ENCODE peak calls at places on chromosomes 6 and 20, in seven cellular contexts. G is suprapubic skin; B is OCI-LY7; X is sigmoid colon; T is Peyer's patch; L is endodermal cell; F is CD4-positive, CD25-positive, alpha-beta regulatory T cell. A is an unnamed sample.

GRCh38 chr6:43729537-43729936 is 40.5 kb upstream of the VEGFA start:
- DNase-seq in F (no peak), L (no peak), G (peak; percentile 9), T (peak; percentile 75), B (no peak), X (peak; percentile 14), A (no peak)

GRCh38 chr20:3781153-3781910 is at the start of gene SPEF1:
- DNase-seq in B (peak; percentile 82), T (peak; percentile 87), G (no peak), L (peak; percentile 96), F (peak; percentile 34), X (peak; percentile 92), A (peak; percentile 57)

GRCh38 chr6:127554435-127555006 is 22.5 kb upstream of the C6orf58 start:
- DNase-seq in X (no peak), B (peak; percentile 14), T (no peak), G (no peak), L (peak; percentile 76), F (no peak), A (no peak)

GRCh38 chr6:73152998-73153757 is 72.1 kb downstream of the KHDC1L start:
- DNase-seq in F (no peak), G (no peak), B (no peak), X (no peak), L (no peak), T (no peak), A (no peak)

GRCh38 chr20:16170406-16170971 is 402.8 kb downstream of the KIF16B start:
- DNase-seq in X (no peak), G (no peak), B (no peak), T (no peak), F (no peak), L (no peak), A (no peak)

GRCh38 chr20:43836790-43837189 is 77.9 kb upstream of the TOX2 start:
- DNase-seq in X (peak; percentile 4), B (no peak), T (no peak), F (no peak), L (no peak), G (no peak), A (no peak)

GRCh38 chr6:161477901-161478425 is 204.1 kb upstream of the AGPAT4 start:
- DNase-seq in B (no peak), T (no peak), X (no peak), F (no peak), G (no peak), L (no peak), A (no peak)

GRCh38 chr6:118923035-118923434 is 11.9 kb downstream of the MCM9 start:
- DNase-seq in G (no peak), X (no peak), F (no peak), T (no peak), L (no peak), B (no peak), A (no peak)

GRCh38 chr20:63328716-63329275 is 32.4 kb downstream of the CHRNA4 start:
- DNase-seq in F (no peak), B (no peak), L (no peak), G (no peak), X (no peak), T (no peak), A (no peak)

GRCh38 chr20:63330940-63331339 is 30.2 kb downstream of the CHRNA4 start:
- DNase-seq in G (no peak), L (peak; percentile 69), F (no peak), B (no peak), T (no peak), X (no peak), A (no peak)

GRCh38 chr20:63331741-63332400 is 29.3 kb downstream of the CHRNA4 start:
- DNase-seq in B (no peak), L (no peak), X (no peak), T (no peak), G (no peak), F (no peak), A (no peak)

GRCh38 chr20:63329331-63330083 is 31.6 kb downstream of the CHRNA4 start:
- DNase-seq in G (no peak), T (no peak), F (no peak), X (no peak), B (no peak), L (no peak), A (no peak)

DNA sequence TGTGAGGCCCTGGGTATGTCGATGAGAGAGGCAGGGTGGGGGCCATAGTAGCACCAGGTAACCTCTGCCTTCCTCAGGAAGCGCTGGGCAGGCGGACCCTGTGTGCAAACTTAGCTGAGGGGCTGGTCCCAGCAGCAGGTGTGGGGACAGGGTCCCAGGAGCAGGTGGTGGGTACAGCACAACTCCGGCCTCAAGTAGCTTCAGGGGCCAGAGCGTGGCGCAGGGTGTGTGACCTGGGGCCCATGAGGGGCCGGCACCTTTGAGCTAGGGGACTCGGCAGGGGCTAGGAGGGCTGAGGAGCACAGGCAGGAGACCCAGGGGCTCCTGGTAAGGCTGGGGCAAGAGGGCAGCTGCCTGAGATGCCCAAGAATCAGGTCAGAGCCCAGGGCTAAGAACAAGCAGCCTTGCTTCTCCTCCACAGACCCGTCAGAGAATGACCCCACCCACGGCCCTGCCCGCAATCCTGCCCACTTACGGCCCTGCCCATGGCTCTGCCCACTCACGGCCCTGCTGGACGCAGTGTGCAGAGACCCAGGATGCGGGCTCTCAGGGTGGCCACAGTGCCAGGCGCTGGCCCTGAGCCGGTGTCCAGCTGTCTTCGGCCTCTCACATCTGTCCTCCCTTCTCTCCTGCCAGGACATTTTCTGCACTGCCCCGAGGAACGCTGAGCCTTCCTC is 30.9 kb downstream of the CHRNA4 start:
- DNase-seq in L (no peak), T (no peak), X (no peak), G (no peak), F (no peak), B (no peak), A (no peak)
- H3K9me3 ChIP-seq in L (peaks cover 5% of the 10 kb centered on the region), T (no peaks in the 10 kb centered on the region), X (no peaks in the 10 kb centered on the region), G (no peaks in the 10 kb centered on the region), F (peaks cover 21% of the 10 kb centered on the region), B (no peaks in the 10 kb centered on the region), A (peaks cover 7% of the 10 kb centered on the region)

GRCh38 chr6:111503194-111503593 is 20.2 kb upstream of the REV3L start:
- DNase-seq in B (no peak), F (no peak), T (no peak), G (no peak), L (peak; percentile 61), X (no peak), A (no peak)
- H3K27ac ChIP-seq in B (no peak overlapping the region), F (no peak overlapping the region), T (no peak overlapping the region), G (no peak overlapping the region), L (no peak overlapping the region), X (peak overlapping the region; percentile 60), A (no peak overlapping the region)

GRCh38 chr6:157073596-157073995 is 249.7 kb downstream of the TMEM242 start:
- DNase-seq in T (no peak), B (no peak), L (no peak), G (no peak), X (no peak), F (no peak), A (no peak)
- H3K9me3 ChIP-seq in T (no peaks in the 10 kb centered on the region), B (no peaks in the 10 kb centered on the region), L (no peaks in the 10 kb centered on the region), G (no peaks in the 10 kb centered on the region), X (no peaks in the 10 kb centered on the region), F (no peaks in the 10 kb centered on the region), A (no peaks in the 10 kb centered on the region)

DNA sequence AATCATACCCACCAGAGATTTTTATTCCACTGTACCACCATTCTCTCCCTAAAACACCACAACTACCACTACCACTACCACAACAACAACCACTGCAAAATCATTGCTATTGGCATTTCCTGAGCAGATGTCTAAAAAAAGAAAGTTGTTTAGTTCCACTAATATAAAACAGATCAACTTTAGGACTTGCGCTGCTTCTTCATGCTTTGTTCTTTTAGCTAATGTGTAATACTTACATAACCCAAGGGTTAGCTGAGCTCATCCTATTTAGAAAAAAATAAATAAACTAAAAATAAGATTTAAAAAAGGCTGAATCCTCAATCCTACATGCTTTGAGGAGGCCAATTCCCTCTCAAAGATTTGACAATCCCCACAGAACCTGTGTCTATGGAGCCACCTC is 11.4 kb downstream of the IYD start:
- DNase-seq in G (no peak), T (no peak), F (no peak), X (no peak), B (no peak), L (no peak), A (no peak)
- H3K27ac ChIP-seq in G (no peak overlapping the region), T (no peak overlapping the region), F (no peak overlapping the region), X (no peak overlapping the region), B (no peak overlapping the region), L (no peak overlapping the region), A (no peak overlapping the region)

DNA sequence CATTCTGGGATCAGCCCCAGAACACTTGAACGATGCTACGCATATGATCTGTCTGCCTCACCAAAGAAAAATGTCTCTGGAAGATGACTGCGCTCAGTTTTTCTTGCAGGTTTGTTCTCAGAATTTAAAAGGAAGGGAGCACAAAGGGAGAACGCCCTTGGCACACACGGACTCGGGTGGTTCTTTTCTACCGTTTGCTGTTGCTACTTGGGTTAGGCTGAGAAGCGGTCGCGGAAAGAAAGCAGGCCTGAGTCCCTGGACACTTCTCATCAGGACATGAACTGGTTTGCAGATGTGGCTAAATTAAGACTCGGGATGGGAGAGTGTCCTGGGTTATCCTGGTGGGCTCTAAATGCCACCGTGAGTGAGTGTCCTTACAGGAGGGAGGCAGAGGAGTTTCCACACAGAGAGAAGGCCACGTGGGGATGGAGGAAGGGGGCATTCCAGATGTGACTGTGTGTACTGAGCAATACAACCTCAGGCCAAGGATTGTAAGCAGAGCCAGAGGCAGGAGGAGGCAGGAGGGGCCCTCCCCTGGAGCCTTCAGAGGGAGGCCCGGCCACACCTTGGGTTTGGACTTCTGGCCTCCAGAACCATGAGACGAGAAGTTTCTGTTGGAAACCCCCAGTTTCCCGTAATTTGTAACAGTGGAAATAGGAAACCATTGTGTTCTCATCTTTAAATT is 9.5 kb upstream of the KIF25 start:
- DNase-seq in L (no peak), T (no peak), G (no peak), B (no peak), X (no peak), F (no peak), A (no peak)
- H3K9me3 ChIP-seq in L (peaks cover 16% of the 10 kb centered on the region), T (no peaks in the 10 kb centered on the region), G (no peaks in the 10 kb centered on the region), B (no peaks in the 10 kb centered on the region), X (no peaks in the 10 kb centered on the region), F (no peaks in the 10 kb centered on the region), A (no peaks in the 10 kb centered on the region)

GRCh38 chr6:114052141-114052540 is 81.2 kb upstream of the HDAC2 start:
- DNase-seq in G (no peak), B (no peak), F (no peak), X (no peak), L (no peak), T (no peak), A (no peak)
- H3K27ac ChIP-seq in G (no peak overlapping the region), B (no peak overlapping the region), F (no peak overlapping the region), X (no peak overlapping the region), L (no peak overlapping the region), T (no peak overlapping the region), A (no peak overlapping the region)

DNA sequence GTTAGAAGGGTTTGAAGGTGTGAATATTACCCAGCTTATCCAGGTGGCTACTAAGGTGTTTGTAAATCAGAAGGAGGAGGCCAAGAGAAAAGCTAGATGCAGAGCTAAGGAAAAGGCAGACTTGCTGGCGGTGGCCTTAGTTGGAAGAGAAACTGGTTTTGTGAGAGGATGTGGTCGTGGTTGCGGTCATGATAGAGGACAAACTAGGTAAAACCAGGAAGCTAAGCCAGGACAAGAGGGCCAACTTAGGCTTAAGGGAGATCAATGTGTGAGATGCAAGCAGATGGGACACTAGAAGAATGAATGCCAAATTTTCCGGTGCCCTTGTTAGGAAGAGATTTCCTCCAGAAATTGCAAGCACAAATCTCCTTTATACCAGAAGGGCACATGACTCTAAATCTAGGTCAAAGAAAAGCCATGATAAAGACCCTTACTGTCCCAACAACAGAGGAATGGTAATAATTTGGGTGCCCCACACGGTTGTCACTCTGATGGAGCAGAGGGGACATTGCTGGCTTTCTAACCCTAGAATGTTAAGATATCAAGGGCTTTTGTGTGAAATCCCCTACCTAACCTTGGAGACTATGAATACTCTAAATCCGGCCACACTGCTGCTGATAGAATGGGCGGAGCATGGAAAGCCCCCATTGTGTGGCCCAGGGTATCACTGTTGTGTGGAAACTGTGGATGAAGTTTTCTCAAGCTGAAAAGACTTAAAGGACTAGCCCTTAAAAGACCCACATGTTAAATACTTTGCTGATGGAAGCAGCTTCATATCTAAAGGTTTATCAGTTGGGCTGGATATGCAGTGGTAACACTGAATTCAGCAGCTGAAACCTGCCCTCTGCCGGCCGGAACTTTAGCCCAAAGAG is 7.8 kb downstream of the IL22RA2 start:
- DNase-seq in X (no peak), G (no peak), T (peak; percentile 87), L (no peak), B (peak; percentile 79), F (no peak), A (peak; percentile 45)
- H3K9me3 ChIP-seq in X (no peaks in the 10 kb centered on the region), G (no peaks in the 10 kb centered on the region), T (no peaks in the 10 kb centered on the region), L (peaks cover 55% of the 10 kb centered on the region), B (peaks cover 29% of the 10 kb centered on the region), F (no peaks in the 10 kb centered on the region), A (peaks cover 3% of the 10 kb centered on the region)